ENCODE peak calls at places on chromosomes 13 and 19, in seven cellular contexts. K, V, S, Q, I, B and C are unnamed samples.

GRCh38 chr13:111390522-111391270 is 70.3 kb downstream of the TEX29 start:
- DNase-seq in Q (no peak), B (no peak), S (no peak), V (no peak), I (no peak), K (no peak), C (no peak)

GRCh38 chr19:54156953-54157352 is 2.6 kb downstream of the LENG1 start:
- DNase-seq in K (no peak), Q (no peak), I (no peak), V (no peak), S (no peak), B (no peak), C (no peak)

GRCh38 chr13:88675997-88676396 is 1004.8 kb downstream of the SLITRK5 start:
- DNase-seq in V (no peak), Q (no peak), I (no peak), S (no peak), B (no peak), K (no peak), C (no peak)

GRCh38 chr13:33277946-33278345 is 7.6 kb downstream of the STARD13 start:
- DNase-seq in V (no peak), Q (no peak), B (no peak), I (no peak), K (no peak), S (no peak), C (no peak)

GRCh38 chr13:40644838-40645620 is 21.4 kb downstream of the FOXO1 start:
- DNase-seq in I (no peak), B (no peak), V (no peak), K (no peak), S (no peak), Q (no peak), C (no peak)

GRCh38 chr19:43589277-43589676 is 6.7 kb downstream of the IRGQ start:
- DNase-seq in Q (no peak), K (no peak), S (no peak), B (no peak), V (no peak), I (no peak), C (no peak)

GRCh38 chr13:64446372-64446771 is 2783.8 kb downstream of the PCDH9 start:
- DNase-seq in S (no peak), K (no peak), I (no peak), Q (no peak), V (no peak), B (no peak), C (no peak)

GRCh38 chr13:112346173-112346898 is 29.8 kb upstream of the SPACA7 start:
- DNase-seq in I (no peak), S (no peak), V (no peak), Q (no peak), K (no peak), B (no peak), C (no peak)

GRCh38 chr13:40175639-40176038 is 490.8 kb downstream of the FOXO1 start:
- DNase-seq in I (no peak), V (no peak), S (no peak), B (no peak), K (no peak), Q (no peak), C (no peak)

GRCh38 chr19:45146716-45147337 is 14.0 kb downstream of the NKPD1 start:
- DNase-seq in S (no peak), B (no peak), V (no peak), Q (no peak), I (no peak), K (no peak), C (no peak)

GRCh38 chr19:8567522-8568172 is 9.6 kb downstream of the MYO1F start:
- DNase-seq in Q (no peak), S (peak; percentile 77), I (no peak), B (no peak), K (no peak), V (no peak), C (peak; percentile 24)

GRCh38 chr19:11192957-11193939 is 4.1 kb downstream of the KANK2 start:
- DNase-seq in I (no peak), K (no peak), S (no peak), Q (no peak), V (no peak), B (no peak), C (no peak)

GRCh38 chr19:28436320-28436719 is 776.6 kb downstream of the UQCRFS1 start:
- DNase-seq in S (no peak), B (no peak), Q (no peak), K (no peak), V (no peak), I (no peak), C (peak; percentile 27)

GRCh38 chr13:86161257-86161656 is 362.0 kb upstream of the SLITRK6 start:
- DNase-seq in I (no peak), S (no peak), B (no peak), K (no peak), V (no peak), Q (no peak), C (no peak)

GRCh38 chr19:7476241-7476640 is 12.6 kb downstream of the PEX11G start:
- DNase-seq in B (no peak), V (no peak), I (no peak), S (no peak), K (no peak), Q (no peak), C (no peak)

GRCh38 chr13:59951011-59951410 is 212.7 kb downstream of the DIAPH3 start:
- DNase-seq in S (no peak), I (no peak), K (no peak), B (no peak), Q (no peak), V (no peak), C (no peak)

GRCh38 chr13:101767096-101767495 is 314.6 kb downstream of the ITGBL1 start:
- DNase-seq in K (no peak), V (no peak), I (no peak), S (no peak), B (no peak), Q (no peak), C (no peak)

GRCh38 chr13:77034883-77035282 is 7.9 kb upstream of the FBXL3 start:
- DNase-seq in S (no peak), Q (no peak), I (no peak), B (no peak), V (no peak), K (no peak), C (no peak)

GRCh38 chr13:75533866-75534265 is 3.8 kb downstream of the COMMD6 start:
- DNase-seq in I (no peak), K (no peak), S (no peak), Q (no peak), V (no peak), B (no peak), C (no peak)

GRCh38 chr13:29513002-29513980 is 82.2 kb downstream of the SLC7A1 start:
- DNase-seq in I (no peak), V (no peak), Q (no peak), S (no peak), K (no peak), B (no peak), C (no peak)

GRCh38 chr13:30744686-30745085 is 9.3 kb downstream of the ALOX5AP start:
- DNase-seq in K (no peak), I (no peak), Q (no peak), B (no peak), V (peak; percentile 36), S (no peak), C (no peak)

GRCh38 chr13:114248011-114248410 is 13.3 kb downstream of the CDC16 start:
- DNase-seq in S (no peak), V (no peak), B (no peak), K (no peak), I (no peak), Q (no peak), C (no peak)

GRCh38 chr13:95185851-95186250 is 115.4 kb downstream of the ABCC4 start:
- DNase-seq in I (no peak), V (no peak), S (peak; percentile 27), B (no peak), K (no peak), Q (no peak), C (no peak)

GRCh38 chr19:51688665-51689571 is 4.2 kb upstream of the SPACA6 start:
- DNase-seq in S (peak; percentile 86), K (peak; percentile 93), I (peak; percentile 97), Q (peak; percentile 79), V (peak; percentile 61), B (peak; percentile 97), C (peak; percentile 82)

GRCh38 chr19:13026478-13026999 is 31.3 kb downstream of the NFIX start:
- DNase-seq in I (no peak), Q (no peak), B (no peak), S (no peak), K (no peak), V (peak; percentile 96), C (peak; percentile 66)
- TF ChIP-seq POLR2A in I (no peak), Q (no peak), B (no peak), S (no peak), K (no peak), V (no peak), C (peak; percentile 33)

DNA sequence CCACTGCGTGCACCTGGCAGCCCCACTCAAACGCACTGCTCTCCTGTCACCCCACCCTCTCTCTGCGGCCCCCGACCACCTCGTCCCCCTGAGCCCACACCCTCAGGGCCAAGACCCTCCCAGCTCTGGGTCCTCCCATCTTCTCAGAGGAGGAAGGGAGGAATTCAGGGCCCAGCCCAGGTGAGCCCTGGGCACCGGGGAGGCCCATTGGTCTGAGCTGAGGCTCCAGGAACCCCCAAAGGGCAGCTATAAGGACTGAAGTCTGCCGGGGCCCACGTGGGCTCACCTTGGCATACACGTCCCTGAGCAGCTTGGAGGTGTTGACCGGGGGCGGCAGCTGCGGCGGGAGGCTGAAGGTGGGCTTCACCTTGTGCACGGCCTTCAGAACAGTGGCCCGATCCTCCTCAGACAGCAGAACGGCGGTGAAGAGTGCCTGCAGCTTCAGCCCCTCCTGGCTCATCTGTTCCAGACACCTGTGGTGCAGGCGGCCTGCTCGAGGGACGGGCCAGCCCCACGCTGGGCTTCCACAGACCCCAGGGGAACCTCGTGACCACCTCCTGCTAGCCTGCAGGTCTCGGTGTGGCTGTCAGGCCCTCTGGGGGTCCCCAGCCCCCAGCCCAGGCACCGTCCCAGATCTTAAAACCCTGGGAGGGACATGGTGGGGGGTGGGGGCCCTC is 8.8 kb downstream of the POLRMT start:
- DNase-seq in Q (no peak), B (no peak), S (no peak), I (no peak), K (no peak), V (no peak), C (no peak)
- TF ChIP-seq EP300 in Q (no peak), B (no peak), S (no peak), I (no peak), K (no peak), V (no peak), C (no peak)

GRCh38 chr19:39276740-39277139 is 8.5 kb downstream of the IFNL2 start:
- DNase-seq in I (no peak), K (peak; percentile 8), B (no peak), V (no peak), Q (no peak), S (no peak), C (no peak)
- TF ChIP-seq POLR2A in I (no peak), K (no peak), B (no peak), V (no peak), Q (no peak), S (no peak), C (no peak)

GRCh38 chr13:109874921-109875454 is 88.6 kb upstream of the IRS2 start:
- DNase-seq in B (peak; percentile 70), S (no peak), V (no peak), I (no peak), Q (no peak), K (no peak), C (no peak)
- TF ChIP-seq EP300 in B (no peak), S (no peak), V (no peak), I (no peak), Q (no peak), K (no peak), C (no peak)